ENCODE peak calls at places on chromosomes 1 and 21, in six cellular contexts. K is lower lobe of right lung, V is cardiac muscle cell, H is lung, U is neural progenitor cell, D is fibroblast of lung. P is an unnamed sample.

GRCh38 chr1:187051618-187052232 is 223.0 kb downstream of the PLA2G4A start:
- DNase-seq in K (no peak), V (peak; percentile 56), H (no peak), U (peak; percentile 54), D (peak; percentile 39), P (no peak)

GRCh38 chr1:36083635-36084501 is at the start of gene TEKT2:
- DNase-seq in K (no peak), V (peak; percentile 82), H (peak; percentile 42), U (peak; percentile 96), D (no peak), P (peak; percentile 88)

GRCh38 chr1:16258591-16259135 is 21.7 kb upstream of the CPLANE2 start:
- DNase-seq in K (no peak), V (no peak), H (no peak), U (no peak), D (no peak), P (no peak)

GRCh38 chr1:234963180-234963903 is 165.3 kb downstream of the TOMM20 start:
- DNase-seq in K (peak; percentile 95), V (no peak), H (peak; percentile 82), U (no peak), D (peak; percentile 95), P (peak; percentile 94)

GRCh38 chr1:43381609-43382008 is 8.0 kb downstream of the MED8 start:
- DNase-seq in K (no peak), V (no peak), H (no peak), U (no peak), D (no peak), P (no peak)

GRCh38 chr1:225995919-225996864 is 3.0 kb downstream of the SDE2 start:
- DNase-seq in K (no peak), V (no peak), H (no peak), U (no peak), D (no peak), P (peak; percentile 10)

GRCh38 chr1:220748091-220748934 is at the start of gene MTARC2:
- DNase-seq in K (peak; percentile 86), V (peak; percentile 90), H (peak; percentile 85), U (peak; percentile 70), D (peak; percentile 72), P (peak; percentile 92)

GRCh38 chr1:167250482-167250881 is 29.8 kb downstream of the POU2F1 start:
- DNase-seq in K (no peak), V (no peak), H (no peak), U (no peak), D (no peak), P (no peak)

GRCh38 chr1:59730759-59731478 is 83.8 kb upstream of the HOOK1 start:
- DNase-seq in K (no peak), V (no peak), H (peak; percentile 58), U (no peak), D (peak; percentile 98), P (peak; percentile 66)

GRCh38 chr1:109613396-109614147 is 5.8 kb downstream of the GNAT2 start:
- DNase-seq in K (no peak), V (no peak), H (no peak), U (no peak), D (peak; percentile 79), P (peak; percentile 34)

GRCh38 chr1:198749279-198749678 is 110.4 kb downstream of the PTPRC start:
- DNase-seq in K (no peak), V (no peak), H (no peak), U (no peak), D (no peak), P (no peak)

GRCh38 chr1:48524892-48525467 is 53.0 kb upstream of the SPATA6 start:
- DNase-seq in K (no peak), V (no peak), H (no peak), U (no peak), D (no peak), P (no peak)

GRCh38 chr1:27592600-27593340 is 11.2 kb downstream of the AHDC1 start:
- DNase-seq in K (no peak), V (peak; percentile 48), H (no peak), U (peak; percentile 91), D (no peak), P (peak; percentile 39)

GRCh38 chr21:28018213-28018612 is 974.5 kb downstream of the LTN1 start:
- DNase-seq in K (no peak), V (no peak), H (no peak), U (no peak), D (no peak), P (no peak)

DNA sequence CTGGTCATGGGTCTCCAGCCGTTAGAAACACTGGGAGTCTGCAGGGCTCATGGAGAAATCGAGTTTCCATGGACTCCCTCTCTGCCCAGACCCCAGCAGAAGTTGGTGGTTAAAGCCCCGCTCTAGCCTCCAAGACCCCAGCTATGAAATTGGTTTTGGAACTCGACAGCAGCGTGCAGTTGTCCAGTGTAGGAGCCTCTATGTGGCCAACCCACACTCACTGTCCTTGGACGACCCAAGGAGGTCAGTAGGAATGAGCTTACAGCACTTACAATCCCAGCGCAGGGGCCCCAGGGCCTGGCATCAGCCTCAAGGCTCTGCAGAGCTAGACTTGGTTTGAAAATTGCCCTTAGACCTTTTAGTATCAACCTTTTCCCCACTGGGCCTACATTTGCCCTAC is 3.2 kb upstream of the PRDM16 start:
- DNase-seq in K (peak; percentile 33), V (no peak), H (no peak), U (no peak), D (no peak), P (peak; percentile 48)
- H3K27ac ChIP-seq in K (no peak overlapping the region), V (no peak overlapping the region), H (peak overlapping the region; percentile 90), U (no peak overlapping the region), D (no peak overlapping the region), P (no peak overlapping the region)

GRCh38 chr1:81329061-81329460 is 471.7 kb upstream of the ADGRL2 start:
- DNase-seq in K (no peak), V (no peak), H (no peak), U (no peak), D (no peak), P (no peak)
- H3K9me3 ChIP-seq in K (no peaks in the 10 kb centered on the region), V (no peaks in the 10 kb centered on the region), H (no peaks in the 10 kb centered on the region), U (no peaks in the 10 kb centered on the region), D (no peaks in the 10 kb centered on the region), P (no peaks in the 10 kb centered on the region)

DNA sequence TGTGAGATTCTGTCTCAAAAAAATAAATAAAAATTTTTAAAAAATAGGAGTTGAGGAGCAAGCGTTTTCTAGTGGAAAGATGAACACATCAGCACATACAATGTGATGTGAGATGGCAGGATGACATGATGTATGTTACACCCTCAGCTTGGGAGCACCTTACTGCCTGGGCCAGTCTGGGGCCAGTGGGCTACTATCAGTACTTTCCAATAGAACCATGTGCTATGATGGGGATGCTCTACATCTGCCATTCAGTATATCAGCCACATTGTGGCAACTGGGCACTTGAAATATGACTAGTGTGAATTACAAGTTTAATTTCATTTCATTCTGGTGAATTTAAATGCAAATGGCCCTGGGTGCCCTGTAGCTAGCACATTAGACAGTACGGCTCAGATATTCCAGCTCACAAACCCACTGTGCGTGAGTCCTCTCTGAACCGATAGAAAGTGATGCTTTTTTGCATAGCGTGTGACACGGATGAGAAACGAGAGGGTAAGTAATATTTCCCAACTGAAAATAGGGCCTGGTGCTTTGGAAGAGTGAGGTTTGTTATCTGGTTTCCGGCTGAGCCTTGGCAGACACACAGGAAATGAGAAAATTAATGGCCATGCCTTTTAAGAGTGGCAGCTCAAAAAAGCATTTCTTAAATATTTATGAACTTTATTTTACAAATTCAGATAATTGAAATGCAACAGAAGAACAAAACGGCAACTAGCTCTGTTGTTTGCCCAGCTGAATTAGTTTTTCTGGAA is 155.8 kb downstream of the PGBD5 start:
- DNase-seq in K (no peak), V (no peak), H (no peak), U (no peak), D (peak; percentile 58), P (peak; percentile 76)
- H3K27ac ChIP-seq in K (peak overlapping the region; percentile 41), V (no peak overlapping the region), H (no peak overlapping the region), U (no peak overlapping the region), D (no peak overlapping the region), P (peak overlapping the region; percentile 71)

GRCh38 chr1:91856996-91857395 is 29.0 kb downstream of the TGFBR3 start:
- DNase-seq in K (no peak), V (no peak), H (no peak), U (no peak), D (peak; percentile 53), P (no peak)
- H3K9me3 ChIP-seq in K (no peaks in the 10 kb centered on the region), V (no peaks in the 10 kb centered on the region), H (no peaks in the 10 kb centered on the region), U (no peaks in the 10 kb centered on the region), D (no peaks in the 10 kb centered on the region), P (no peaks in the 10 kb centered on the region)

DNA sequence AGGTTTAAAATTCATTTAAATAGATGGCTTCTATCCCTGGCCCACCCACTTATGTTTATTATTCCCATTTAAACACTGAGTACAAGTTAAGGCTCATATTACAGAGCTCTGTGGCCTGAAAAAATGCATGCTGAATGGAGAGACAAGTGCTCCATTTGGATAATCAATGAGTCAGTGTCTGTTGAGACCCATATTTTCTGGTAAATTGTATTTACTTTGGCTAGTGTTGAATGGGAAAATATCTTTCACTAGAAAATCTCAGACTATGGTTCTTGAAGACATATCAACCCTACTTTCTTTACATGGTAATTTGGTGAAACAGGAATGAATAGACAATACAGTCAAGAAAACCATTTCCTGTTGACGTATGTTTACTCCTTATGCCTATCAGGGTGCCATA is 356.0 kb downstream of the S1PR1 start:
- DNase-seq in K (no peak), V (no peak), H (no peak), U (no peak), D (peak; percentile 87), P (no peak)
- H3K27ac ChIP-seq in K (no peak overlapping the region), V (no peak overlapping the region), H (no peak overlapping the region), U (no peak overlapping the region), D (no peak overlapping the region), P (no peak overlapping the region)

GRCh38 chr21:9759972-9760371 is 761.4 kb upstream of the TPTE start:
- DNase-seq in K (no peak), V (no peak), H (no peak), U (no peak), D (no peak), P (no peak)

GRCh38 chr21:9758888-9759287 is 762.5 kb upstream of the TPTE start:
- DNase-seq in K (no peak), V (no peak), H (no peak), U (no peak), D (no peak), P (no peak)

GRCh38 chr21:9763807-9764206 is 757.6 kb upstream of the TPTE start:
- DNase-seq in K (no peak), V (no peak), H (no peak), U (no peak), D (no peak), P (no peak)

GRCh38 chr21:9760398-9761074 is 760.8 kb upstream of the TPTE start:
- DNase-seq in K (no peak), V (no peak), H (no peak), U (no peak), D (no peak), P (no peak)

DNA sequence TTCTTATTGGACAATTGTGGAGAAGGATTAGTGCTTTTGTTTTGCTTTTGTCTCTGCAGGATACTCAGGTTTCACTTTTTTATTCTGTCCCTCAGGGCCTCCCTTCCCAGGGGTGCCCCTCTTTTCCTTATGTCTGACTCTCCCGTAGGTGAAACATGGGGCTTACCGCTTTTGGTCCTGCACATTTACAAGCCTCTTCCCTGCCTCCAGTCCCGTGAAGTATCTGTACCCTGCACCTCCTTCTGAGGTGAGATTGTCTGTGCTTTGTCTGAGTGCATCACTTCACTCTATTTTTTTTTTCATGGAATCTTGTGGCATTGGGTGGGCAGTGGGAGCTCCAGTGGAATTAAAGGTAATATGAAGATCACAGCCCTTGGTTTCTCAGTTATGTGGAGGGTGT is 758.1 kb upstream of the TPTE start:
- DNase-seq in K (no peak), V (no peak), H (no peak), U (no peak), D (no peak), P (no peak)
- H3K9me3 ChIP-seq in K (peaks cover 14% of the 10 kb centered on the region), V (peaks cover 30% of the 10 kb centered on the region), H (peaks cover 18% of the 10 kb centered on the region), U (peaks cover 84% of the 10 kb centered on the region), D (peaks cover 7% of the 10 kb centered on the region), P (peaks cover 30% of the 10 kb centered on the region)

P was measured in osteoblast.